ENCODE peak calls at places on chromosomes 5 and 9, in four cellular contexts. One of them, this sample, is unnamed.
A peak's percentile ranks its signal among the peaks of the same experiment; 100 is the strongest.

GRCh38 chr5:99088309-99088708 is 159.5 kb upstream of the CHD1 start:
- DNase-seq in WTC11: no peak
- DNase-seq in HEK293T: no peak
- DNase-seq in H1: no peak
- DNase-seq in this sample: no peak

GRCh38 chr5:121873409-121873808 is 21.7 kb downstream of the FTMT start:
- DNase-seq in WTC11: no peak
- DNase-seq in HEK293T: no peak
- DNase-seq in H1: no peak
- DNase-seq in this sample: no peak

GRCh38 chr9:105204416-105204815 is 40.0 kb upstream of the SLC44A1 start:
- DNase-seq in WTC11: no peak
- DNase-seq in HEK293T: no peak
- DNase-seq in H1: no peak
- DNase-seq in this sample: no peak

GRCh38 chr5:134247411-134247810 is 21.5 kb upstream of the PPP2CA start:
- DNase-seq in WTC11: no peak
- DNase-seq in HEK293T: no peak
- DNase-seq in H1: no peak
- DNase-seq in this sample: peak; percentile 54

GRCh38 chr9:37619806-37620205 is 27.4 kb upstream of the TOMM5 start:
- DNase-seq in WTC11: no peak
- DNase-seq in HEK293T: no peak
- DNase-seq in H1: no peak
- DNase-seq in this sample: no peak

GRCh38 chr9:110293246-110293645 is 36.9 kb upstream of the TXN start:
- DNase-seq in WTC11: no peak
- DNase-seq in HEK293T: no peak
- DNase-seq in H1: no peak
- DNase-seq in this sample: no peak

GRCh38 chr5:29113516-29113915 is 2075.1 kb upstream of the CDH9 start:
- DNase-seq in WTC11: no peak
- DNase-seq in HEK293T: no peak
- DNase-seq in H1: no peak
- DNase-seq in this sample: no peak

GRCh38 chr5:123269851-123270250 is 153.4 kb downstream of the CEP120 start:
- DNase-seq in WTC11: no peak
- DNase-seq in HEK293T: no peak
- DNase-seq in H1: no peak
- DNase-seq in this sample: no peak

GRCh38 chr5:170612256-170612656 is 108.4 kb downstream of the KCNIP1 start:
- DNase-seq in WTC11: peak; percentile 70
- DNase-seq in HEK293T: no peak
- DNase-seq in H1: peak; percentile 72
- DNase-seq in this sample: no peak

GRCh38 chr5:36651775-36652685 is 45.6 kb downstream of the SLC1A3 start:
- DNase-seq in WTC11: no peak
- DNase-seq in HEK293T: no peak
- DNase-seq in H1: no peak
- DNase-seq in this sample: no peak

GRCh38 chr5:68252678-68253520 is 37.3 kb downstream of the PIK3R1 start:
- DNase-seq in WTC11: peak; percentile 67
- DNase-seq in HEK293T: peak; percentile 67
- DNase-seq in H1: peak; percentile 58
- DNase-seq in this sample: peak; percentile 46

GRCh38 chr5:146528232-146528631 is 12.2 kb upstream of the GPR151 start:
- DNase-seq in WTC11: no peak
- DNase-seq in HEK293T: no peak
- DNase-seq in H1: no peak
- DNase-seq in this sample: no peak

GRCh38 chr9:2351324-2351723 is 270.3 kb upstream of the VLDLR start:
- DNase-seq in WTC11: no peak
- DNase-seq in HEK293T: no peak
- DNase-seq in H1: no peak
- DNase-seq in this sample: no peak

GRCh38 chr9:131621551-131622321 is 76.4 kb downstream of the PRRT1B start:
- DNase-seq in WTC11: no peak
- DNase-seq in HEK293T: no peak
- DNase-seq in H1: no peak
- DNase-seq in this sample: no peak

GRCh38 chr9:110748251-110748893 is 79.8 kb downstream of the MUSK start:
- DNase-seq in WTC11: no peak
- DNase-seq in HEK293T: no peak
- DNase-seq in H1: no peak
- DNase-seq in this sample: no peak

GRCh38 chr9:115164511-115164974 is 46.6 kb upstream of the TNC start:
- DNase-seq in WTC11: no peak
- DNase-seq in HEK293T: no peak
- DNase-seq in H1: no peak
- DNase-seq in this sample: peak; percentile 94

GRCh38 chr9:127035948-127036347 is 86.5 kb downstream of the ANGPTL2 start:
- DNase-seq in WTC11: no peak
- DNase-seq in HEK293T: no peak
- DNase-seq in H1: no peak
- DNase-seq in this sample: no peak

GRCh38 chr9:16732546-16732945 is 137.9 kb downstream of the BNC2 start:
- DNase-seq in WTC11: no peak
- DNase-seq in HEK293T: no peak
- DNase-seq in H1: no peak
- DNase-seq in this sample: no peak

GRCh38 chr5:73393606-73394489 is 54.7 kb downstream of the FOXD1 start:
- DNase-seq in WTC11: no peak
- DNase-seq in HEK293T: peak; percentile 35
- DNase-seq in H1: no peak
- DNase-seq in this sample: no peak

GRCh38 chr5:77568555-77568954 is 70.0 kb downstream of the OTP start:
- DNase-seq in WTC11: no peak
- DNase-seq in HEK293T: no peak
- DNase-seq in H1: no peak
- DNase-seq in this sample: no peak

GRCh38 chr9:114002986-114003740 is 74.9 kb downstream of the AMBP start:
- DNase-seq in WTC11: peak; percentile 5
- DNase-seq in HEK293T: no peak
- DNase-seq in H1: peak; percentile 39
- DNase-seq in this sample: no peak

GRCh38 chr5:122756263-122756911 is 18.5 kb upstream of the SNX2 start:
- DNase-seq in WTC11: no peak
- DNase-seq in HEK293T: no peak
- DNase-seq in H1: no peak
- DNase-seq in this sample: no peak

GRCh38 chr9:132681561-132681960 is 11.3 kb downstream of the GTF3C4 start:
- DNase-seq in WTC11: no peak
- DNase-seq in HEK293T: no peak
- DNase-seq in H1: no peak
- DNase-seq in this sample: no peak

GRCh38 chr9:114214181-114214580 is 58.8 kb downstream of the COL27A1 start:
- DNase-seq in WTC11: no peak
- DNase-seq in HEK293T: no peak
- DNase-seq in H1: no peak
- DNase-seq in this sample: no peak

DNA sequence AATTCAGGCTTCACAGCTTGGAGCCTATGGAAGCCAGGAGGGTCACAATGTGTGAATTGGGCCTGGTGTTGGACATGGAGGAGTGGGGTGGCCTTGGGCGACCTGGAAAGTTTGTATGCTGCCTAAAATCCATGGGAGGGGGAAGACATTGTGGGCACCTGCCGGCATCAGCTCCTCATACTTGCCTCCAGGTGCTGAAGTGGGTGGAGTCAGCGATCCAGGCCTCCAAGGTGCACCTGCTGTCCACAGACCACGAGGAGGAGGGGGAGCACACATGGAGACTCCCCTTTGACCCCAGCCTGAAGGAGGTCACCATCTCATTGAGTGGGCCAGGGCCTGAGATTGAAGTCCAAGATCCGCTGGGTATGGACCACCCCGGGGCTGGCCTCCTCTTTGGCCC is 29.1 kb downstream of the HMCN2 start:
- DNase-seq in WTC11: no peak
- DNase-seq in HEK293T: no peak
- DNase-seq in H1: no peak
- DNase-seq in this sample: no peak
- TF ChIP-seq SP1 in WTC11: no peak
- TF ChIP-seq SP1 in HEK293T: no peak
- TF ChIP-seq SP1 in H1: no peak
- TF ChIP-seq SP1 in this sample: no peak

DNA sequence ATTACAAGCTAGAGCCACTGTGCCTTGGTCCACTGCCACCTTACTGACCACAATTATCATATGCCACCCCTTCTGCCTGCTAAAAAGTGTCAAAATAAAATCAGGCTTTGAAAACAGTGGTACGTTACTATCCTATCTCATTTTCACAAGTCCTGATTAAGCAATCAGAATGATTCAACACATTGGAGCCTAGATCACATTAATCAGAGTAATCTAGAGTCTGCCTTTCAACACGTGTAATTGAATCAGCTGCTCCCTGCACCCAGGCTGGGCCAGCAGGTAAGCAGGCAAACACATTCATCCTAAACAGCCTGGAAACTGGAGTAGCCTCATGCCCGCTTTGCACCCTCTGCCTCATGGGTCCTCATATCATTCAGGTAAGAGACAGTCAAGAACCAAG is 186.2 kb downstream of the DCP2 start:
- DNase-seq in WTC11: no peak
- DNase-seq in HEK293T: no peak
- DNase-seq in H1: peak; percentile 31
- DNase-seq in this sample: peak; percentile 72
- TF ChIP-seq SP1 in WTC11: no peak
- TF ChIP-seq SP1 in HEK293T: no peak
- TF ChIP-seq SP1 in H1: no peak
- TF ChIP-seq SP1 in this sample: peak; percentile 52

DNA sequence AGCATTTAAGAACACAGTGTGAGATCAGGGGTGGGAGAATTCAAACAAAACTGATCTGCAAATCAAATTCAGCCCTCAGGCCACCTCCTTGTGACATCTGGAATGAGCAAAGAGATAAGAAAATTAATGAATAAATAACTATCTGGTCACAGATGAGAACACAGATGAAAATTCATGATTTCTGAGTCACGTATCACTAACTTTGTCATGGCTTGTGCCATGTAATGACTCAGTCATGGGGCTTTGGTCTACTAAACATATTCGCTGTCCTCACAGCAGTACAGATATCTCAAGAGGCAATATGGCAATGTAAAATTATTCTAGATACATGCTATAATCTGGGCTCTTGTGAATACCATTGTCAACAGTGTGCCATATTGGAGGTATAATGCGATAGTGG is 274.4 kb downstream of the MAN2A1 start:
- DNase-seq in WTC11: no peak
- DNase-seq in HEK293T: no peak
- DNase-seq in H1: no peak
- DNase-seq in this sample: no peak
- TF ChIP-seq SP1 in WTC11: no peak
- TF ChIP-seq SP1 in HEK293T: no peak
- TF ChIP-seq SP1 in H1: no peak
- TF ChIP-seq SP1 in this sample: no peak

DNA sequence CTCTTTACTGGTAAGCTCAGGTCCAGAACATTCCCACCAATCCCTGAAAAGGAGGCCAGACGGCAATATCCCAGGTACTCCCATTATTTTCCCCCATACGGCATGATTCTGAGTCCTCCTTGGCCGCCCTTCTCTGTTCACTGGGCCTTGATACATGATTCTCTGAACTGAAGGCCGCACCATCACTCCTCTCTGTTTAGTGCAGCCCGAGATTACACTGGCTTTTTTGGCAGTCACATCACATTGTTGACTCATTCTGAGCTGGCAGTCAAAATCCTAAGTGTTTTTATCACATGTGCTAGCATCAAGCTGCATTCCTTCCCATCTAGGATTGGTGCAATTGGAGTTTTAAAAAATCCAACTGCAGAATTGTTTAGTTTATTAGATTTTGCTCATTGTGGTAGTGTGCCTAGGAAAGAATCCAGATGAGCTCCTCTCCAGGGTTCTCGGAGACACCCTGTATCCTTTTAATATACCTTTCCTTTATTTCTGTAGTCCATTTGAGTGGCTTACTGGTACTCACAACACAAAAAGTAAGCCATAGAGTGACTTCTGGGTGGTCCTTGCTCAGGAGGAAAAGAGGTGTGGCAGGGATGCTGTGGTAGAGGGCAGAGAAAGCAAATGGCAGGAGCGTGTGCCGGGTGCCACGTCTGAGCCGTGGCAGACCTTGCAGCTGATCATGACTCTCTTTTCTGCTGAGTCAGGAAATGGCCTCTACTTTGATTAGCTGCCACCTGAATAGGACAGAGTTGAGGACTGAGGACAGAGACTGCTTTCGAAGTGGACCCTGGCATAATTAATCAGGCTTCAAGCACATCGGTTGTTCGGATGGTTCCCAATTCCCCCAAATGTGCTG is 121.1 kb upstream of the IL12B start:
- DNase-seq in WTC11: no peak
- DNase-seq in HEK293T: no peak
- DNase-seq in H1: no peak
- DNase-seq in this sample: peak; percentile 46
- TF ChIP-seq SP1 in WTC11: no peak
- TF ChIP-seq SP1 in HEK293T: no peak
- TF ChIP-seq SP1 in H1: no peak
- TF ChIP-seq SP1 in this sample: no peak

This sample was measured in HCT116.